ENCODE peak calls at places on chromosomes 5 and 9, in four cellular contexts. V is ovary, Q is H1, J is upper lobe of left lung. B is an unnamed sample.

GRCh38 chr5:75736273-75736672 is 19.0 kb upstream of the POC5 start:
- DNase-seq in V (no peak), Q (no peak), J (no peak), B (no peak)

GRCh38 chr5:120539471-120539870 is 75.4 kb downstream of the PRR16 start:
- DNase-seq in V (no peak), Q (no peak), J (no peak), B (no peak)

GRCh38 chr9:63816742-63817621 is 1468.0 kb downstream of the FOXD4L5 start:
- DNase-seq in V (peak; percentile 51), Q (peak; percentile 98), J (peak; percentile 91), B (peak; percentile 97)

GRCh38 chr5:75716715-75717081 is 539 bp downstream of the POC5 start:
- DNase-seq in V (no peak), Q (no peak), J (no peak), B (no peak)

GRCh38 chr5:62281411-62281810 is 24.6 kb upstream of the KIF2A start:
- DNase-seq in V (no peak), Q (no peak), J (no peak), B (no peak)

GRCh38 chr5:56369333-56369947 is 136.3 kb upstream of the ANKRD55 start:
- DNase-seq in V (no peak), Q (no peak), J (no peak), B (no peak)

GRCh38 chr9:121658166-121658565 is 6.7 kb downstream of the DAB2IP start:
- DNase-seq in V (no peak), Q (no peak), J (no peak), B (no peak)

GRCh38 chr9:109906766-109907382 is 126.9 kb downstream of the PALM2AKAP2 start:
- DNase-seq in V (no peak), Q (no peak), J (no peak), B (no peak)

GRCh38 chr5:158979749-158980521 is 119.8 kb downstream of the EBF1 start:
- DNase-seq in V (peak; percentile 65), Q (no peak), J (peak; percentile 27), B (no peak)

GRCh38 chr5:133830911-133831310 is 137.5 kb downstream of the C5orf15 start:
- DNase-seq in V (no peak), Q (no peak), J (no peak), B (no peak)

GRCh38 chr9:78383130-78383529 is 86.2 kb downstream of the PSAT1 start:
- DNase-seq in V (no peak), Q (no peak), J (no peak), B (no peak)

GRCh38 chr5:132017738-132018625 is 6.5 kb upstream of the ACSL6 start:
- DNase-seq in V (no peak), Q (peak; percentile 35), J (no peak), B (peak; percentile 83)

GRCh38 chr9:97983524-97984187 is 515 bp downstream of the ANP32B start:
- DNase-seq in V (peak; percentile 73), Q (peak; percentile 62), J (peak; percentile 93), B (no peak)

GRCh38 chr5:12636209-12636608 is 732.0 kb upstream of the CTNND2 start:
- DNase-seq in V (no peak), Q (no peak), J (no peak), B (no peak)

GRCh38 chr5:65305913-65306312 is 175.8 kb downstream of the ADAMTS6 start:
- DNase-seq in V (no peak), Q (no peak), J (no peak), B (no peak)

GRCh38 chr9:136530472-136531089 is 15.3 kb downstream of the NOTCH1 start:
- DNase-seq in V (no peak), Q (peak; percentile 66), J (peak; percentile 66), B (no peak)

GRCh38 chr9:87746186-87746585 is 20.3 kb downstream of the CTSL start:
- DNase-seq in V (no peak), Q (no peak), J (no peak), B (no peak)

GRCh38 chr5:146825033-146825432 is 53.5 kb downstream of the PPP2R2B start:
- DNase-seq in V (no peak), Q (peak; percentile 60), J (no peak), B (no peak)

GRCh38 chr5:95960802-95961616 is 642 bp downstream of the ELL2 start:
- DNase-seq in V (peak; percentile 80), Q (peak; percentile 88), J (peak; percentile 97), B (peak; percentile 93)

GRCh38 chr5:152246401-152246800 is 158.7 kb downstream of the NMUR2 start:
- DNase-seq in V (peak; percentile 10), Q (peak; percentile 78), J (no peak), B (no peak)

GRCh38 chr5:6770826-6771607 is 57.8 kb downstream of the TENT4A start:
- DNase-seq in V (no peak), Q (no peak), J (no peak), B (no peak)

GRCh38 chr5:176175101-176175852 is 62.9 kb upstream of the SIMC1 start:
- DNase-seq in V (no peak), Q (peak; percentile 34), J (peak; percentile 58), B (no peak)

GRCh38 chr5:108530706-108531105 is 148.8 kb upstream of the FBXL17 start:
- DNase-seq in V (no peak), Q (no peak), J (no peak), B (no peak)

GRCh38 chr5:83042507-83042906 is 34.7 kb downstream of the TMEM167A start:
- DNase-seq in V (no peak), Q (no peak), J (no peak), B (no peak)

GRCh38 chr5:32088214-32088613 is 85.9 kb downstream of the GOLPH3 start:
- DNase-seq in V (no peak), Q (no peak), J (no peak), B (peak; percentile 68)

GRCh38 chr9:89579741-89580395 is 24.9 kb upstream of the GADD45G start:
- DNase-seq in V (no peak), Q (no peak), J (no peak), B (no peak)

GRCh38 chr9:112050544-112051475 is 124.3 kb downstream of the SUSD1 start:
- DNase-seq in V (no peak), Q (no peak), J (no peak), B (peak; percentile 82)

GRCh38 chr5:150078802-150079654 is 7.3 kb downstream of the CSF1R start:
- DNase-seq in V (no peak), Q (peak; percentile 28), J (no peak), B (no peak)

GRCh38 chr9:5354184-5354583 is 14.5 kb upstream of the RLN1 start:
- DNase-seq in V (no peak), Q (no peak), J (no peak), B (no peak)

GRCh38 chr5:13745508-13745907 is 199.0 kb downstream of the DNAH5 start:
- DNase-seq in V (no peak), Q (no peak), J (no peak), B (no peak)

GRCh38 chr9:111870774-111871542 is 25.7 kb upstream of the UGCG start:
- DNase-seq in V (no peak), Q (no peak), J (no peak), B (no peak)

GRCh38 chr5:66174338-66174737 is 30.2 kb downstream of the SREK1 start:
- DNase-seq in V (no peak), Q (no peak), J (no peak), B (no peak)

DNA sequence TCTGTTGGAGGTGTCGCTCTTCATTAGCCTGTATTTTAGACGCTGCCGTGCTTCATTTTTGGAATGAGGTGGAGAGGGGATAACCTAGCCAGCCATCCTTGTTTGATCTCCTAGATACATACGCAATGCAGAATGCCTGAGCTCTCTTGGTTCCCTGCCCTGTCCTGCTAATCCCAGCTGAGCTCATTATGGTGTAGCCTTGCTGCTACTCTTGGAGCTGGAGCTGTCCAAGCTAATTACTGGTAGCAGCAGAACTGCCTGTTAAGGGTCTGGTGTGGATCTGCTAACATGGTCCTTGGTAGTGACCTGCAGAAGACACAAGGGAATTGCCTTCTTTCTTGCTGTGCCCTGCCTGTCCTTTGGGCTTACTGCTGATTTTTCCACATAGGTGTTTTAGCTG is 207.9 kb downstream of the CNTLN start:
- DNase-seq in V (no peak), Q (no peak), J (no peak), B (no peak)
- TF ChIP-seq EP300 in V (no peak), Q (no peak), J (no peak), B (no peak)

DNA sequence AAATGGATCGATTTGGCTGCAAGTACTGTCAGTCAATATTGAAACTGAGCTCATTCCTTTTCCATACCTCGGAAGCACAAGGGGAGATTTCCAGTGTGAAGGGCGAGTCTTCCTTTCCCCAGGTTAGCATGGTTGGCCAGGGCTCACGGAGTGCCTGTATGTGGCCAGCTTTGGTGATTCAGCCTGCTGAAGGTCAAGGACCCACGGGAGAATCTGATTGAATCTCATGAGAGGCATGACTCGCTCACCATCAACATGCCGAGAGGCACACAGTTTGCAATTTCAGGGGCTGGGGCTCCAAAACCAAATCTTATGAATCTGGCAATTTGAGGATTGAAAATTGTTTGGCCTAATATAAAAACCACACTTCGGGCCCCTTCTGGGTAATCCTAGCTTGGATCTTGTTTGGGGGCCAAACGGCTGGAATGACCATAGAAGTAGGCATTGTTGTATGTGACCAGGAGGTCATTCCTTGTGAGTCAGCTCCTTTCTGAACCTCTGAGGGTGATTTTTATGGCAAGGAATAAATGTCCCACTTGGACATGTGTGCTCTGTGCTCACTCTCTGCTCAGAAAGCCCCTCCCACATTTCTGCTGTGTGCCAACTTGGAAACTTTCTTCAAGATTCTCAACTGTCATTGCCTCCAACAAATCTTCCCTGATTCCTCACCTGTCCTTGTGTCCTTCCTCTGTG is 69.8 kb downstream of the DOCK2 start:
- DNase-seq in V (no peak), Q (no peak), J (no peak), B (no peak)
- TF ChIP-seq EP300 in V (no peak), Q (no peak), J (no peak), B (no peak)

DNA sequence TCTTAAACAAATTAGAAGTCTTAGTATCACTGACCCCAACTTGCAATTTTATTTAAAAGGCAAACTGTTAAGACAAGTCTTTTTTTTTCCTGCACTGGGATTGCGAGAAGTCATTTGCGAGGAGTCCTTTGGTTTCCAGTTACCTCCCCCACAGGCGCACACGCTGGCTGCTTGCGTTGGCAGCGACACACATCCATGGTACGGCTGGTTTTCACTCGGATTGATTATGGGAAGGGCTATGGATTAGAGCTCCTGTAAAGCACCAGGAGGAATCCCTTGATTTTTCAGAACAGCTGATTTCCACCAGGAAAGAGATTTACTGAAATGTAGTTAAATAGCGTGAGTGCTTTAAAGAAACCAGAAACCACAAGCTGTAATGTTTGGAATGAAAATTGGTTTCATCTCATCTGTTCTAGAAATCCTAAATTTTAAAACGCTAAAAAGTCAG is 732 bp downstream of the SLC1A3 start:
- DNase-seq in V (no peak), Q (no peak), J (peak; percentile 23), B (no peak)
- TF ChIP-seq EP300 in V (no peak), Q (no peak), J (no peak), B (no peak)

GRCh38 chr5:73728493-73729273 is 102.7 kb downstream of the ARHGEF28 start:
- DNase-seq in V (no peak), Q (no peak), J (no peak), B (no peak)
- TF ChIP-seq EP300 in V (no peak), Q (no peak), J (no peak), B (no peak)

DNA sequence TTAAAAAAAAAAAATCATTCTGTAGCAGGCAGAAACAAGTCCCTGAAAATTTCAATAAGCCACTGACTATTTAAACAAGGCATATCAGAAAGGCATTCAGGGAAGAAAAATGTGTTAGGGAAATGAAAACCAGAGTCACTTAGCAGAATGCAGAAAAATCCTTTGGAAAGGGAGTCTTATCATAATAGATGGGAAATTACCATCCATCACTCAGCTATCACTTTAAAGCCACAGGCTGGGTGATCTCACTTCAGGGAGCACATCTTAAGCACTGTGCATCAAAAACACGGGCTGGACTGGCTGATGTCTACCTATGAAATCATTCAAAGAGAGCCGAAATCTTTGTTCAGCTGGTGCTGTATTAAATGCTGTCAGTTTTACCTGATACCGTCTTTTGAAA is 73.6 kb downstream of the C9orf57 start:
- DNase-seq in V (no peak), Q (peak; percentile 0), J (no peak), B (no peak)
- TF ChIP-seq EP300 in V (no peak), Q (no peak), J (no peak), B (no peak)